ENCODE peak calls at places on chromosomes 16 and 17, in seven cellular contexts. E is prostate gland, Z is foreskin fibroblast, Y is glutamatergic neuron, U is uterus, V is fibroblast of lung, L is epithelial cell of esophagus. R is an unnamed sample.

GRCh38 chr16:75252946-75253911 is 1.8 kb upstream of the BCAR1 start:
- DNase-seq in Y (no peak), Z (no peak), E (no peak), U (peak; percentile 68), V (peak; percentile 87), L (no peak), R (peak; percentile 40)

GRCh38 chr17:42525221-42525620 is 10.8 kb upstream of the NAGLU start:
- DNase-seq in U (peak; percentile 10), Y (no peak), L (peak; percentile 83), Z (no peak), E (no peak), V (peak; percentile 95), R (no peak)

GRCh38 chr17:61536417-61536955 is 54.5 kb downstream of the NACA2 start:
- DNase-seq in U (no peak), Z (no peak), Y (no peak), L (no peak), V (no peak), E (no peak), R (no peak)

GRCh38 chr16:57863434-57864160 is 61.3 kb upstream of the KIFC3 start:
- DNase-seq in U (peak; percentile 52), Y (no peak), E (peak; percentile 63), Z (peak; percentile 66), L (peak; percentile 74), V (peak; percentile 79), R (peak; percentile 41)

GRCh38 chr17:27424941-27425340 is 31.3 kb upstream of the KSR1 start:
- DNase-seq in V (no peak), L (no peak), E (no peak), Z (no peak), Y (no peak), U (no peak), R (no peak)

GRCh38 chr16:84806256-84806889 is 13.4 kb upstream of the CRISPLD2 start:
- DNase-seq in E (no peak), Z (peak; percentile 84), U (no peak), L (no peak), Y (peak; percentile 35), V (peak; percentile 94), R (no peak)

GRCh38 chr17:81365601-81366585 is 29.4 kb upstream of the BAHCC1 start:
- DNase-seq in E (peak; percentile 94), U (peak; percentile 70), V (peak; percentile 94), Y (no peak), Z (no peak), L (peak; percentile 94), R (no peak)

GRCh38 chr16:3971261-3971660 is 90.7 kb upstream of the CREBBP start:
- DNase-seq in U (no peak), Z (peak; percentile 74), E (no peak), Y (no peak), V (peak; percentile 96), L (peak; percentile 44), R (no peak)

GRCh38 chr17:50841949-50842354 is 6.6 kb downstream of the WFIKKN2 start:
- DNase-seq in Y (peak; percentile 84), U (peak; percentile 75), V (peak; percentile 39), L (peak; percentile 74), Z (peak; percentile 45), E (peak; percentile 55), R (peak; percentile 83)

GRCh38 chr16:2475413-2476344 is 752 bp downstream of the TBC1D24 start:
- DNase-seq in E (no peak), Z (no peak), V (no peak), Y (peak; percentile 42), U (no peak), L (no peak), R (no peak)

GRCh38 chr17:28973414-28973813 is 22.1 kb upstream of the PHF12 start:
- DNase-seq in E (no peak), U (no peak), L (no peak), Y (no peak), V (peak; percentile 79), Z (no peak), R (no peak)

GRCh38 chr16:82425661-82426060 is 201.1 kb upstream of the CDH13 start:
- DNase-seq in Y (no peak), E (no peak), V (peak; percentile 2), U (no peak), Z (no peak), L (peak; percentile 55), R (no peak)

GRCh38 chr17:19354123-19354522 is 8.4 kb downstream of the B9D1 start:
- DNase-seq in Z (peak; percentile 88), U (no peak), Y (no peak), V (peak; percentile 94), E (no peak), L (peak; percentile 81), R (no peak)

GRCh38 chr16:31874354-31875111 is 926 bp downstream of the ZNF267 start:
- DNase-seq in U (no peak), E (no peak), Z (no peak), L (peak; percentile 83), V (peak; percentile 59), Y (no peak), R (no peak)

GRCh38 chr16:53073053-53073452 is 18.3 kb downstream of the CHD9 start:
- DNase-seq in U (no peak), Z (no peak), L (no peak), Y (no peak), V (no peak), E (no peak), R (no peak)

DNA sequence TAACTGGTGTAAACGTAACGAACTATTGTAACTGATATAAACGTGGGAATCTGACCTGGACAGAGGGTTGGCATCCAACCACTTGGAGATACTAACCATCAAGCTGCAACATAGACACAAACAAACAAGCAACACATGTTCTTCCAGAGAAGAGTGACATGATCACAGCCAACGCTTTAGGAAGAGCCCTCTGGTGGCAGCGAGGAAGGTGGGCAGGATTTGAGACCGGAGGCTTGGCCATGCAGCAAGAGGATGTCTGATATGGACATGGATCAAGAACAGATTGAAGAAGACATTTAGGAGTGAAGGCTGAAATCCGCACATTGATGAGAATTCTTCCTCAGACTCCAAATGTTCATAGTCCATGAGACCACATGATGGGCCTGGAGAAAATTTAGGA is 40.3 kb upstream of the TNRC6A start:
- DNase-seq in E (no peak), U (no peak), Y (peak; percentile 39), L (peak; percentile 68), Z (peak; percentile 60), V (peak; percentile 44), R (peak; percentile 31)
- TF ChIP-seq CTCF in E (peak; percentile 18), U (peak; percentile 37), Y (peak; percentile 61), L (peak; percentile 76), Z (peak; percentile 82), V (peak; percentile 60), R (peak; percentile 69)

GRCh38 chr17:33647976-33648375 is 354.9 kb upstream of the ASIC2 start:
- DNase-seq in Z (no peak), U (no peak), Y (peak; percentile 39), V (peak; percentile 7), E (no peak), L (peak; percentile 38), R (peak; percentile 23)
- TF ChIP-seq CTCF in Z (peak; percentile 44), U (peak; percentile 62), Y (peak; percentile 63), V (peak; percentile 12), E (peak; percentile 64), L (peak; percentile 47), R (peak; percentile 59)

DNA sequence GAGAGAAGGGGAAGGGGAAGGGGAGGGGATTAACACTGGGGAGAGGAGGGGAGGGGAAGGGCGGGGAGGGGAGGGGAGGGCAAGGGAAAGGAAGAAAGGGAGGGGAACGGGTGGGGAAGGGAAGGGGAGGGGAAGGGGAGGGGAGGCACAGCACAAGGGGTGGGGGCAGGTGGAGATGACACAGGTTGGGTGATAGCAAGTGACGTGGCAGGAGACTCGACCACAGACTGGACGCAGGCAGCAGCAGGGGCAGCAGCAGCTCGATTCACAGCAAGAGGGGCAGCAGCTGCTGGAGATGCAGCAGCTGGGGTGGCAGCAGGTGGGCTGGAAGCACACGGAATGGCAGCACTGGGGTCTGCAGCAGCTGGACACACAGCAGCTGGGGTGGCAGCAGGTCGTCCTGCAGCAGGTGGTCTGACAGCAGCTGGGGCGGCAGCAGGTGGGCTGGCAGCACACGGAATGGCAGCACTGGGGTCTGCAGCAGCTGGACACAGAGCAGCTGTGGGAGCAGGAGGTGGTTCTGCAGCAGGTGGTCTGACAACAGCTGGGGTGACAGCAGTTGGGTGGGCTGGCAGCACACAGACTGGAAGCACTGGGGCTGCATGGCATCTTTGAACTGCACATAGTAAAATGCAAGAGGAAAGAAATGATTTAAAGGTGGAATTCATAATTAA is at the start of gene KRTAP4-16:
- DNase-seq in V (no peak), Y (peak; percentile 23), L (no peak), Z (no peak), U (no peak), E (no peak), R (no peak)
- TF ChIP-seq CTCF in V (no peak), Y (no peak), L (no peak), Z (no peak), U (no peak), E (no peak), R (no peak)

GRCh38 chr17:49676276-49676868 is 1.5 kb downstream of the SPOP start:
- DNase-seq in L (no peak), Y (no peak), Z (no peak), V (peak; percentile 32), U (no peak), E (no peak), R (no peak)

GRCh38 chr17:49681336-49681735 is 3.4 kb upstream of the SPOP start:
- DNase-seq in V (no peak), U (no peak), Y (peak; percentile 25), E (no peak), Z (no peak), L (no peak), R (no peak)

GRCh38 chr17:49677134-49677932 is 564 bp downstream of the SPOP start:
- DNase-seq in L (peak; percentile 89), U (peak; percentile 95), Y (peak; percentile 99), E (peak; percentile 94), Z (peak; percentile 88), V (peak; percentile 85), R (peak; percentile 99)

GRCh38 chr17:49680314-49680713 is 2.4 kb upstream of the SPOP start:
- DNase-seq in L (no peak), V (no peak), E (no peak), Y (no peak), U (no peak), Z (no peak), R (no peak)

DNA sequence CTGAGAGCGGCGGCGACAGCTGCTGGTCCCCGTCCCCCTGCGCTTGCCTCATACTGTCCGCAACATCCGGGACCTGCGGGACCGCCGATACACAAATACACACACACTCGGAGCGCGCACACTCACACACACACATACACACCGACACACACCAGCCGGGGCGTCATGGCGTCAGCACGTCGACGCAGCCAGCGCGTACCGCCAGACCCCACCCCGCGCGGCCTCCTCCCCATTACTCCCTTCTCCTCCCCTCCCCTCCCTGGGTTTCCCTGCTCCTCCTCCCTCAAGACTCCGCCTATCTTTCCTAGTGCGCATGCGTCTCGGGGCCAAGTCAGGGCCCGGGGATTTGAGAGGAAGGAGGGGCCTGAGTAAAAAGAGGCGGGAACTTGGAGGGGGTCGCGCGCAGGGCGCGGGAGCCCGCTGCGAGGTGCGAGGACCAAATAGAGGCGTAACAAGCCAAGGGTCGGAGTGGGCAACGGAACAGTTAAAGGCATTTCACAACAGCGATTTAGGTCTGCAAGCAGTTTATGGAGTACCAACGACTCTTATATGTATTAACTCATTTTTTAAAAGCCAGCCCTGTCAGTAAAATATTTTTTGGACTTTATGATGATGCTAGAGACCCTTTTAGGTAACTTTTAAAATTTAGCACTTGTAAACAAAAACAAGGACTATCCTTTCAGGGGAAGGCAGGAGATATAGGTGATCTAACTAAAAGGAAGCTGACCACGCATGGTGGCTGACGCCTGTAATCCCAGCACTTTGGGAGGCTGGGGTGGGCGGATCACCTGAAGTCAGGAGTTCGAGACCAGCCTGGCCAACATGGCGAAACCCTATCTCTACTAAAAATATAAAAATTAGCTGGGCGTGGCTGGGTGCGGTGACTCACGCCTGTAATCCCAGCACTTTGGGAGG is at the start of gene SPOP:
- DNase-seq in L (peak; percentile 100), E (peak; percentile 99), U (peak; percentile 99), Y (peak; percentile 98), V (peak; percentile 100), Z (peak; percentile 100), R (peak; percentile 98)
- TF ChIP-seq CTCF in L (no peak), E (no peak), U (no peak), Y (no peak), V (no peak), Z (no peak), R (no peak)